ENCODE peak calls at places on chromosome 7, in four cellular contexts. N, H, M and L are unnamed samples.

GRCh38 chr7:38070718-38071117 is 107.3 kb upstream of the STARD3NL start:
- DNase-seq in H (no peak), M (no peak), N (no peak), L (no peak)

GRCh38 chr7:131957338-131958025 is 401.1 kb upstream of the PODXL start:
- DNase-seq in N (no peak), M (no peak), H (no peak), L (peak)

GRCh38 chr7:70392870-70393269 is 739.1 kb upstream of the GALNT17 start:
- DNase-seq in M (no peak), N (no peak), H (no peak), L (no peak)

GRCh38 chr7:116598846-116599245 is 73.2 kb upstream of the MET start:
- DNase-seq in H (no peak), M (no peak), N (no peak), L (no peak)

GRCh38 chr7:18901351-18901750 is 216.1 kb downstream of the TWIST1 start:
- DNase-seq in N (no peak), H (no peak), M (no peak), L (peak)

GRCh38 chr7:101536232-101536631 is 92.9 kb downstream of the MYL10 start:
- DNase-seq in H (no peak), N (no peak), M (peak), L (no peak)

GRCh38 chr7:26202019-26202985 is 757 bp downstream of the CBX3 start:
- DNase-seq in H (peak), N (peak), M (peak), L (peak)

GRCh38 chr7:125118444-125118843 is 188.8 kb upstream of the POT1 start:
- DNase-seq in N (no peak), H (no peak), M (no peak), L (no peak)

GRCh38 chr7:5767066-5767465 is 14.4 kb downstream of the RNF216 start:
- DNase-seq in M (peak), N (no peak), H (no peak), L (peak)

GRCh38 chr7:135757719-135758411 is 9.3 kb upstream of the FAM180A start:
- DNase-seq in M (peak), H (no peak), N (no peak), L (peak)